ENCODE peak calls at places on chromosomes 1 and 21, in eight cellular contexts. O, M, D, H, Y, B, F and I are unnamed samples.

GRCh38 chr1:240526321-240526720 is 85.6 kb downstream of the GREM2 start:
- DNase-seq in Y (no peak), B (no peak), M (no peak), H (no peak), D (peak; percentile 56), F (no peak), O (no peak), I (no peak)

GRCh38 chr1:227733751-227734545 is 1.2 kb downstream of the JMJD4 start:
- DNase-seq in B (no peak), D (no peak), M (no peak), Y (no peak), H (no peak), O (no peak), F (no peak), I (no peak)

GRCh38 chr1:81410351-81410750 is 390.4 kb upstream of the ADGRL2 start:
- DNase-seq in H (no peak), D (no peak), M (no peak), Y (no peak), B (no peak), F (no peak), O (no peak), I (no peak)

GRCh38 chr21:25361097-25361496 is 246.2 kb downstream of the MRPL39 start:
- DNase-seq in F (no peak), H (no peak), O (no peak), D (no peak), Y (no peak), B (no peak), M (no peak), I (no peak)

GRCh38 chr1:38781872-38782617 is 77.5 kb downstream of the RRAGC start:
- DNase-seq in O (no peak), Y (no peak), F (no peak), M (no peak), B (no peak), H (no peak), D (no peak), I (no peak)

GRCh38 chr1:9659328-9659727 is 7.8 kb downstream of the PIK3CD start:
- DNase-seq in F (no peak), M (no peak), D (peak; percentile 89), Y (no peak), O (no peak), H (no peak), B (no peak), I (no peak)

GRCh38 chr1:150575518-150576366 is 3.7 kb downstream of the MCL1 start:
- DNase-seq in H (no peak), F (no peak), D (peak; percentile 23), O (no peak), B (peak; percentile 34), Y (no peak), M (no peak), I (no peak)

GRCh38 chr1:6603424-6603850 is 768 bp upstream of the KLHL21 start:
- DNase-seq in F (no peak), D (peak; percentile 79), Y (no peak), H (peak; percentile 61), M (peak; percentile 65), B (peak; percentile 76), O (no peak), I (no peak)

DNA sequence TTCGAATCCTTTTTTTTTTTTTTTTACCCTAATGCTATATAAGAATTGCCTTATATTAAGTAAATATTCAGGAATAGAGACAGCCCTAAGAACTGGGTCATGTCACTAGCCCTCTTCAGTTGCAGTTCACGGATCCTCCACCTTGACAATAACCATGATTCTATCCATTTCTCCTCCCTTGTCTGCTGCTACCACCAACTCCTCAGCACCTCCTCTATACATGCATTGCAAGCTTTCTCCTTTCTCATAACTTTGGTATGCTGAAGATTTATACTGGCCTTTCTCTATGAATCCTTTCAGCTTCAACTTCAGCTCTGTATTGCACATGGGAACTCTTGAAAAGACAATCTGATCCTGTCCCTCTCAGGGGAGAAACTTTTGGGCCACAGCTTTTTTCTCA is 14.3 kb upstream of the DR1 start:
- DNase-seq in Y (no peak), H (no peak), M (no peak), B (no peak), O (no peak), F (no peak), D (peak; percentile 69), I (no peak)
- H3K27me3 ChIP-seq in Y (no peaks in the 10 kb centered on the region), H (no peaks in the 10 kb centered on the region), M (no peaks in the 10 kb centered on the region), B (no peaks in the 10 kb centered on the region), O (no peaks in the 10 kb centered on the region), F (no peaks in the 10 kb centered on the region), D (no peaks in the 10 kb centered on the region), I (no peaks in the 10 kb centered on the region)

DNA sequence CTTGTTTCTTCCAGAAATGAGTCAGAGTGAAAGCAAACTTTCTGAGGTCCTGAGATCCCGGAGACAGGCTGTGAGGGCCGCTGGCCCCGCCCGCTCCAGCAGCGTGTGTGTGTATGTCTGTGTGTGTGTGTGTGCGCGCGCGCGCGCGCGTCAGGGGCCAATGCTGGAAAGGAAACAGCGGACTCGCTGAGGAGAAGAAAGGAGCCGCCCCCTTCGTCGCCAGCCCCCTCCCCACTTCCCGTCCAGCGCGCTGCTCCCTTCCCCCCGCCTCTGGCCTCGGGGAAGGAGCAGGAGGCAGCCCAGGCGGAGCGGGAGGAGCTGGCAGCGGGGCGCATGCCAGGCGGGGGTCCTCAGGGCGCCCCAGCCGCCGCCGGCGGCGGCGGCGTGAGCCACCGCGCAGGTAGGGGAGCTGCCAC is at the start of gene DISC1:
- DNase-seq in D (peak; percentile 93), H (peak; percentile 84), Y (peak; percentile 70), O (peak; percentile 74), F (peak; percentile 92), B (peak; percentile 92), M (peak; percentile 89), I (peak; percentile 77)
- TF ChIP-seq POLR2A in D (no peak), H (no peak), Y (peak; percentile 27), O (peak; percentile 41), F (no peak), B (no peak), M (peak; percentile 22), I (no peak)

GRCh38 chr1:18157968-18158367 is 50.4 kb downstream of the IGSF21 start:
- DNase-seq in M (no peak), H (no peak), F (peak; percentile 16), B (no peak), D (no peak), Y (no peak), O (no peak), I (no peak)

GRCh38 chr1:18157352-18157751 is 49.8 kb downstream of the IGSF21 start:
- DNase-seq in D (no peak), M (no peak), O (no peak), F (no peak), H (no peak), B (no peak), Y (no peak), I (no peak)

GRCh38 chr1:18161690-18162089 is 54.1 kb downstream of the IGSF21 start:
- DNase-seq in O (no peak), B (no peak), Y (no peak), F (no peak), D (no peak), M (no peak), H (no peak), I (no peak)

GRCh38 chr1:18158731-18159130 is 51.1 kb downstream of the IGSF21 start:
- DNase-seq in O (no peak), F (peak; percentile 18), D (no peak), B (no peak), Y (no peak), H (no peak), M (no peak), I (no peak)

GRCh38 chr1:18160290-18160942 is 52.8 kb downstream of the IGSF21 start:
- DNase-seq in M (peak; percentile 59), H (no peak), O (no peak), F (no peak), B (peak; percentile 63), Y (peak; percentile 20), D (no peak), I (peak; percentile 49)
- H3K27ac ChIP-seq in M (peak overlapping the region; percentile 40), H (no peak overlapping the region), O (no peak overlapping the region), F (peak overlapping the region; percentile 51), B (no peak overlapping the region), Y (peak overlapping the region; percentile 66), D (no peak overlapping the region), I (peak overlapping the region; percentile 36)

GRCh38 chr1:156689035-156689959 is 12.1 kb upstream of the NES start:
- DNase-seq in Y (peak; percentile 61), D (peak; percentile 80), H (peak; percentile 79), O (peak; percentile 68), M (peak; percentile 80), B (peak; percentile 90), F (peak; percentile 82), I (peak; percentile 89)
- H3K27me3 ChIP-seq in Y (peaks cover 45% of the 10 kb centered on the region), D (peaks cover 3% of the 10 kb centered on the region), H (no peaks in the 10 kb centered on the region), O (peaks cover 4% of the 10 kb centered on the region), M (peaks cover 89% of the 10 kb centered on the region), B (peaks cover 8% of the 10 kb centered on the region), F (peaks cover 32% of the 10 kb centered on the region), I (no peaks in the 10 kb centered on the region)

GRCh38 chr21:42037943-42038342 is 27.8 kb upstream of the ZBTB21 start:
- DNase-seq in F (no peak), D (no peak), Y (no peak), B (peak; percentile 67), H (no peak), O (no peak), M (peak; percentile 38), I (no peak)
- TF ChIP-seq POLR2A in F (no peak), D (no peak), Y (no peak), B (no peak), H (no peak), O (no peak), M (no peak), I (no peak)